ENCODE peak calls at places on chromosomes 13 and 19, in eight cellular contexts. S is ACHN, C is NCI-H187 treated with DMSO at 0.1 percent for 48 hours, U is lower leg skin, N is NCI-H1436 treated with DMSO at 0.1 percent for 48 hours, E is lung microvascular endothelial cell, L is Karpas-422, J is activated T-helper 1 cell treated with Interleukin-2 at 50 U/mL for 16 hours. H is an unnamed sample.

GRCh38 chr13:110319774-110320509 is 12.9 kb downstream of the COL4A2 start:
- DNase-seq in S (peak; percentile 85), C (no peak), U (no peak), N (no peak), E (peak; percentile 49), L (no peak), J (no peak), H (no peak)

GRCh38 chr19:57280913-57281425 is 684 bp downstream of the ZNF460 start:
- DNase-seq in S (no peak), C (no peak), U (no peak), N (no peak), E (no peak), L (peak; percentile 86), J (no peak), H (no peak)

GRCh38 chr19:55898911-55899310 is 33.2 kb downstream of the NLRP13 start:
- DNase-seq in S (no peak), C (no peak), U (no peak), N (no peak), E (no peak), L (no peak), J (no peak), H (no peak)

GRCh38 chr19:56159009-56159501 is 16.8 kb upstream of the GALP start:
- DNase-seq in S (no peak), C (no peak), U (no peak), N (no peak), E (no peak), L (no peak), J (no peak), H (no peak)

GRCh38 chr13:41059466-41059865 is 1.8 kb upstream of the WBP4 start:
- DNase-seq in S (peak; percentile 5), C (no peak), U (no peak), N (no peak), E (peak; percentile 56), L (peak; percentile 45), J (no peak), H (no peak)

GRCh38 chr13:110340812-110341444 is 33.8 kb downstream of the COL4A2 start:
- DNase-seq in S (no peak), C (no peak), U (peak; percentile 54), N (no peak), E (peak; percentile 94), L (no peak), J (peak; percentile 20), H (peak; percentile 36)

GRCh38 chr19:8566855-8567254 is 10.4 kb downstream of the MYO1F start:
- DNase-seq in S (no peak), C (no peak), U (no peak), N (no peak), E (no peak), L (no peak), J (no peak), H (no peak)

GRCh38 chr19:45876411-45877197 is 9.3 kb downstream of the IRF2BP1 start:
- DNase-seq in S (no peak), C (no peak), U (no peak), N (no peak), E (peak; percentile 68), L (no peak), J (no peak), H (no peak)

GRCh38 chr19:42115219-42115618 is 17.0 kb downstream of the POU2F2 start:
- DNase-seq in S (peak; percentile 16), C (no peak), U (no peak), N (no peak), E (peak; percentile 24), L (peak; percentile 63), J (no peak), H (no peak)

GRCh38 chr13:112233716-112234115 is 142.4 kb upstream of the SPACA7 start:
- DNase-seq in S (no peak), C (no peak), U (no peak), N (no peak), E (no peak), L (no peak), J (no peak), H (no peak)

GRCh38 chr13:50527612-50528509 is 315.6 kb downstream of the DLEU7 start:
- DNase-seq in S (no peak), C (no peak), U (no peak), N (no peak), E (no peak), L (peak; percentile 76), J (no peak), H (no peak)

GRCh38 chr13:111174377-111174776 is 59.3 kb downstream of the ARHGEF7 start:
- DNase-seq in S (no peak), C (no peak), U (no peak), N (no peak), E (no peak), L (no peak), J (no peak), H (no peak)

H was measured in CD4-positive, alpha-beta T cell.